ENCODE peak calls at places on chromosome 15, in five cellular contexts. One of them, this sample, is unnamed.
A peak's percentile ranks its signal among the peaks of the same experiment; 100 is the strongest.

GRCh38 chr15:101172421-101173097 is 79.3 kb downstream of the CHSY1 start:
- DNase-seq in bronchial epithelial cell: no peak
- DNase-seq in kidney: no peak
- DNase-seq in heart left ventricle: no peak
- DNase-seq in esophagus squamous epithelium: no peak
- DNase-seq in this sample: no peak

GRCh38 chr15:36407647-36408046 is 171.8 kb upstream of the CDIN1 start:
- DNase-seq in bronchial epithelial cell: no peak
- DNase-seq in kidney: no peak
- DNase-seq in heart left ventricle: no peak
- DNase-seq in esophagus squamous epithelium: no peak
- DNase-seq in this sample: no peak

GRCh38 chr15:39209548-39210211 is 371.2 kb upstream of the THBS1 start:
- DNase-seq in esophagus squamous epithelium: no peak
- DNase-seq in heart left ventricle: no peak
- DNase-seq in bronchial epithelial cell: no peak
- DNase-seq in kidney: no peak
- DNase-seq in this sample: no peak

GRCh38 chr15:99651023-99651807 is 82.0 kb downstream of the LYSMD4 start:
- DNase-seq in kidney: no peak
- DNase-seq in bronchial epithelial cell: peak; percentile 85
- DNase-seq in heart left ventricle: no peak
- DNase-seq in esophagus squamous epithelium: no peak
- DNase-seq in this sample: no peak

GRCh38 chr15:56082263-56082761 is 88.9 kb upstream of the NEDD4 start:
- DNase-seq in esophagus squamous epithelium: no peak
- DNase-seq in heart left ventricle: no peak
- DNase-seq in bronchial epithelial cell: peak; percentile 80
- DNase-seq in kidney: no peak
- DNase-seq in this sample: no peak

GRCh38 chr15:86162172-86162591 is 82.5 kb downstream of the AGBL1 start:
- DNase-seq in esophagus squamous epithelium: no peak
- DNase-seq in kidney: no peak
- DNase-seq in heart left ventricle: no peak
- DNase-seq in bronchial epithelial cell: no peak
- DNase-seq in this sample: no peak

GRCh38 chr15:61715082-61715481 is 345.2 kb downstream of the VPS13C start:
- DNase-seq in bronchial epithelial cell: peak; percentile 3
- DNase-seq in kidney: no peak
- DNase-seq in esophagus squamous epithelium: no peak
- DNase-seq in heart left ventricle: no peak
- DNase-seq in this sample: no peak

GRCh38 chr15:68710536-68710935 is 110.2 kb downstream of the ANP32A start:
- DNase-seq in kidney: no peak
- DNase-seq in esophagus squamous epithelium: no peak
- DNase-seq in heart left ventricle: no peak
- DNase-seq in bronchial epithelial cell: no peak
- DNase-seq in this sample: no peak

GRCh38 chr15:59812889-59813288 is 123.8 kb upstream of the BNIP2 start:
- DNase-seq in kidney: no peak
- DNase-seq in heart left ventricle: no peak
- DNase-seq in esophagus squamous epithelium: no peak
- DNase-seq in bronchial epithelial cell: no peak
- DNase-seq in this sample: no peak

GRCh38 chr15:98177950-98178848 is 217.7 kb downstream of the ARRDC4 start:
- DNase-seq in kidney: no peak
- DNase-seq in heart left ventricle: no peak
- DNase-seq in bronchial epithelial cell: peak; percentile 75
- DNase-seq in esophagus squamous epithelium: no peak
- DNase-seq in this sample: no peak

GRCh38 chr15:84812842-84813241 is 4.3 kb upstream of the ALPK3 start:
- DNase-seq in kidney: no peak
- DNase-seq in esophagus squamous epithelium: no peak
- DNase-seq in heart left ventricle: no peak
- DNase-seq in bronchial epithelial cell: peak; percentile 2
- DNase-seq in this sample: no peak

GRCh38 chr15:98541519-98541918 is 106.8 kb upstream of the IGF1R start:
- DNase-seq in kidney: no peak
- DNase-seq in esophagus squamous epithelium: no peak
- DNase-seq in heart left ventricle: no peak
- DNase-seq in bronchial epithelial cell: no peak
- DNase-seq in this sample: no peak

GRCh38 chr15:77909131-77909940 is 168.2 kb downstream of the TBC1D2B start:
- DNase-seq in esophagus squamous epithelium: no peak
- DNase-seq in bronchial epithelial cell: no peak
- DNase-seq in kidney: no peak
- DNase-seq in heart left ventricle: peak; percentile 51
- DNase-seq in this sample: no peak

GRCh38 chr15:46080018-46080417 is 445.2 kb downstream of the SQOR start:
- DNase-seq in esophagus squamous epithelium: no peak
- DNase-seq in kidney: no peak
- DNase-seq in bronchial epithelial cell: no peak
- DNase-seq in heart left ventricle: peak; percentile 62
- DNase-seq in this sample: no peak

GRCh38 chr15:80202641-80203360 is 49.2 kb downstream of the CTXND1 start:
- DNase-seq in bronchial epithelial cell: peak; percentile 90
- DNase-seq in kidney: no peak
- DNase-seq in heart left ventricle: no peak
- DNase-seq in esophagus squamous epithelium: no peak
- DNase-seq in this sample: no peak

GRCh38 chr15:89101302-89102191 is 13.3 kb downstream of the ABHD2 start:
- DNase-seq in heart left ventricle: peak; percentile 65
- DNase-seq in bronchial epithelial cell: peak; percentile 99
- DNase-seq in kidney: peak; percentile 84
- DNase-seq in esophagus squamous epithelium: no peak
- DNase-seq in this sample: peak; percentile 76

GRCh38 chr15:95298729-95299128 is 1031.8 kb upstream of the NR2F2 start:
- DNase-seq in heart left ventricle: no peak
- DNase-seq in esophagus squamous epithelium: no peak
- DNase-seq in kidney: no peak
- DNase-seq in bronchial epithelial cell: no peak
- DNase-seq in this sample: no peak

GRCh38 chr15:45197512-45197911 is 9.7 kb upstream of the SHF start:
- DNase-seq in esophagus squamous epithelium: no peak
- DNase-seq in heart left ventricle: no peak
- DNase-seq in kidney: no peak
- DNase-seq in bronchial epithelial cell: peak; percentile 80
- DNase-seq in this sample: no peak

GRCh38 chr15:28005004-28005527 is 94.0 kb downstream of the OCA2 start:
- DNase-seq in bronchial epithelial cell: no peak
- DNase-seq in kidney: no peak
- DNase-seq in heart left ventricle: no peak
- DNase-seq in esophagus squamous epithelium: no peak
- DNase-seq in this sample: no peak

GRCh38 chr15:60809375-60809774 is 330.4 kb upstream of the ICE2 start:
- DNase-seq in heart left ventricle: no peak
- DNase-seq in kidney: no peak
- DNase-seq in esophagus squamous epithelium: no peak
- DNase-seq in bronchial epithelial cell: no peak
- DNase-seq in this sample: no peak

GRCh38 chr15:89647191-89647851 is 7.9 kb downstream of the KIF7 start:
- DNase-seq in esophagus squamous epithelium: no peak
- DNase-seq in bronchial epithelial cell: peak; percentile 23
- DNase-seq in heart left ventricle: peak; percentile 90
- DNase-seq in kidney: peak; percentile 87
- DNase-seq in this sample: peak; percentile 84

GRCh38 chr15:80568298-80568697 is 126.8 kb upstream of the ABHD17C start:
- DNase-seq in kidney: no peak
- DNase-seq in bronchial epithelial cell: peak; percentile 78
- DNase-seq in heart left ventricle: no peak
- DNase-seq in esophagus squamous epithelium: no peak
- DNase-seq in this sample: no peak

GRCh38 chr15:99207672-99208071 is 41.7 kb downstream of the TTC23 start:
- DNase-seq in esophagus squamous epithelium: no peak
- DNase-seq in kidney: no peak
- DNase-seq in bronchial epithelial cell: no peak
- DNase-seq in heart left ventricle: no peak
- DNase-seq in this sample: no peak

GRCh38 chr15:80301472-80301871 is 49.5 kb upstream of the CTXND1 start:
- DNase-seq in bronchial epithelial cell: no peak
- DNase-seq in kidney: no peak
- DNase-seq in heart left ventricle: no peak
- DNase-seq in esophagus squamous epithelium: no peak
- DNase-seq in this sample: no peak

GRCh38 chr15:74502301-74502700 is 38.7 kb upstream of the ARID3B start:
- DNase-seq in esophagus squamous epithelium: no peak
- DNase-seq in bronchial epithelial cell: no peak
- DNase-seq in kidney: no peak
- DNase-seq in heart left ventricle: no peak
- DNase-seq in this sample: no peak

GRCh38 chr15:73838795-73839565 is 34.4 kb upstream of the TBC1D21 start:
- DNase-seq in heart left ventricle: peak; percentile 85
- DNase-seq in kidney: peak; percentile 82
- DNase-seq in bronchial epithelial cell: no peak
- DNase-seq in esophagus squamous epithelium: no peak
- DNase-seq in this sample: no peak

GRCh38 chr15:57647071-57647790 is 55.5 kb downstream of the MYZAP start:
- DNase-seq in esophagus squamous epithelium: no peak
- DNase-seq in heart left ventricle: no peak
- DNase-seq in bronchial epithelial cell: no peak
- DNase-seq in kidney: no peak
- DNase-seq in this sample: no peak
- H3K36me3 ChIP-seq in esophagus squamous epithelium: no peaks in the 10 kb centered on the region
- H3K36me3 ChIP-seq in heart left ventricle: no peaks in the 10 kb centered on the region
- H3K36me3 ChIP-seq in bronchial epithelial cell: no peaks in the 10 kb centered on the region
- H3K36me3 ChIP-seq in kidney: no peaks in the 10 kb centered on the region
- H3K36me3 ChIP-seq in this sample: no peaks in the 10 kb centered on the region

DNA sequence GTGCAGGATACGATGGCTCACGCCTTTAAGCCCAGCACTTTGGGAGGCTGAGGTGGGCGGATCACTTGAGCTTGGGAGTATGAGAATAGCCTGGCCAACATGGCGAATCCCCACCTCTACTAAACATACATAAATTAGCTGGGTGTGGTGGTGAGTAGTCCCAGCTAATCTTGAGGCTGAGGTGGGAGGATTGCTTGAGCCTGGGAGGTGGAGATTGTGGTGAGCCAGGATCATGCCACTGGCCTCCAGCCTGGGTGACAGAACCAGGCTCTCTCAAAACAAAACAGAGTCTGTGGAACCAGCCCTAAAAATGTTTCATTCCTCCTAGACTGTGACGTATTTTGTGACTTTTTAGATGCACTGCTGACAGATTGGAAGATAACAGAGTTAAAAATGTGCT is 34.3 kb upstream of the RAD51 start:
- DNase-seq in heart left ventricle: no peak
- DNase-seq in esophagus squamous epithelium: no peak
- DNase-seq in bronchial epithelial cell: no peak
- DNase-seq in kidney: peak; percentile 15
- DNase-seq in this sample: no peak
- H3K36me3 ChIP-seq in heart left ventricle: no peaks in the 10 kb centered on the region
- H3K36me3 ChIP-seq in esophagus squamous epithelium: no peaks in the 10 kb centered on the region
- H3K36me3 ChIP-seq in bronchial epithelial cell: no peaks in the 10 kb centered on the region
- H3K36me3 ChIP-seq in kidney: no peaks in the 10 kb centered on the region
- H3K36me3 ChIP-seq in this sample: no peaks in the 10 kb centered on the region

DNA sequence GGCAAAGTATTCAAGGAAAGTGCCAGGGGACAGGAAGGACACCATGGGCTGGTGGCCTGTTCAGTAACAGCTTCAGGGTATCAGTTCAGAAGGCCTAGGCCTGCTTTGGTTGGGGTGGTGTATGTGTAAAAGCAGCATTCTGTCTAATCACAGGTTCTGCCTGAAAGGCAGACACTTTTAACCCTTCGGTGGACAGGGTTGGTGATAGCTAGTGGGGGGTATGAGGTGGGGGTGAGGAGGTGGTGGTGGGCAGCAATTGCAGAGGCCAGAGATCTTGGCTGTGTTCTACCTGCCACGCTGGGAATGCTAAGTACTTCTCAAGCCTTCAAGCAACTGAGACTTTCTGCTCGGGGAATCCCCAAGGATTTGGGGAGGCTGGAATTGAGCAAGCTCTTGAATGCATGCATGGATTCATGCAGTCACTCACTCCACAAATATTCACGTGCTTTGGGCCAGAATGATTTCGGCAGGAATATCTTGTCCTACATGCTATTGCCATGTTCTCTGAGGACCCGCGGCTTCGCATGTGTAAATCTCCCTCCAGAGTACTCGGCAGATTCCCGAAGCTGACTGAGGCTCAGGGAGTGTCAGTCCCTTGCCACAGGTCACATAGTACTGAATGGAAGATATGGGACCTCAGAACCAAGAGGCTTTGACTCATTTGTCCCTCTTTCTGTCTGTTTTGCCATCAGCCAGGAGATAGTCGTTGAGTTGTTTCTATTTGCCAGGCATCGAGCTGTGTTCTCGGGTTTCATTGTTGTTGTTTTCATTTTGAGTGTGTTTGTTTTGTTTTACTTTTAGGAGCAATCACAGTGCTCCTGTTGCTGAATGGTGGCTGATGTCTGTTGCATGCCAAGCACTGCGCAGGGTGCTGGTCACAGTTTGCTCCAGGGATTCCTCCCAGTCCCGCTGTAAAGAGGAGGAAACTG is 65.5 kb downstream of the SMAD3 start:
- DNase-seq in bronchial epithelial cell: peak; percentile 53
- DNase-seq in esophagus squamous epithelium: no peak
- DNase-seq in kidney: no peak
- DNase-seq in heart left ventricle: no peak
- DNase-seq in this sample: no peak
- H3K36me3 ChIP-seq in bronchial epithelial cell: peaks cover 9% of the 10 kb centered on the region
- H3K36me3 ChIP-seq in esophagus squamous epithelium: no peaks in the 10 kb centered on the region
- H3K36me3 ChIP-seq in kidney: peaks cover 2% of the 10 kb centered on the region
- H3K36me3 ChIP-seq in heart left ventricle: no peaks in the 10 kb centered on the region
- H3K36me3 ChIP-seq in this sample: no peaks in the 10 kb centered on the region

GRCh38 chr15:25094519-25094918 is 139.7 kb downstream of the SNRPN start:
- DNase-seq in kidney: no peak
- DNase-seq in esophagus squamous epithelium: no peak
- DNase-seq in bronchial epithelial cell: no peak
- DNase-seq in heart left ventricle: no peak
- DNase-seq in this sample: no peak

GRCh38 chr15:25095179-25095578 is 140.4 kb downstream of the SNRPN start:
- DNase-seq in heart left ventricle: no peak
- DNase-seq in esophagus squamous epithelium: no peak
- DNase-seq in kidney: no peak
- DNase-seq in bronchial epithelial cell: no peak
- DNase-seq in this sample: no peak

GRCh38 chr15:25092661-25093060 is 137.9 kb downstream of the SNRPN start:
- DNase-seq in esophagus squamous epithelium: no peak
- DNase-seq in kidney: no peak
- DNase-seq in heart left ventricle: no peak
- DNase-seq in bronchial epithelial cell: no peak
- DNase-seq in this sample: no peak

GRCh38 chr15:25094066-25094465 is 139.3 kb downstream of the SNRPN start:
- DNase-seq in kidney: no peak
- DNase-seq in bronchial epithelial cell: no peak
- DNase-seq in heart left ventricle: no peak
- DNase-seq in esophagus squamous epithelium: no peak
- DNase-seq in this sample: no peak

DNA sequence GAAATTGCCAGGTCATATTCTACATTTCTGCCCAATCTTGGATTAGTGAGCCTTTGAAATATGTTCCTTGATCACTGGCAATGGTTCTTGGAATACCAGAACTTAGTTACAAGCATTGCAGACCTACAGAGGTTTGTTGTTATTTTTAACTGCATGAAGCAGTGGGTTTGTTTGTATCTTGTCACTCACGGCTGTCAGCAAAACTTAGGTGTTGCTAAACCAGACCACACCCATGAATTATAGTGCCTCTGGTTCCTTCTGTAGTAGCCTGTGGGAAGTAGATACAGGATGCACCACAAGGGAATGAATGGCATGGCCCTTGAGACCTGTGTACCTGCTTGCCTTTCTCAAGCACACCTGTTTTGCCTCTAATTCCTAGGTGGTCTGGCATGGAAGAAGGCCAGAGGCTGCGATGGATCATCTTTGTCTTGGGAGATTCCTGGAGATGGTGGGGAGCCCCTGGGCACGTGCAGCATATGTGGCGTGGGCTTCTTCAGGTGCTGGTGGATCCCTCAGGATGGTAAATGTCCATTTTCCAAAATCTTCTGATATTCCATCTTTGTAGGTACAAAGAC is 138.8 kb downstream of the SNRPN start:
- DNase-seq in kidney: no peak
- DNase-seq in bronchial epithelial cell: no peak
- DNase-seq in heart left ventricle: no peak
- DNase-seq in esophagus squamous epithelium: no peak
- DNase-seq in this sample: no peak
- H3K36me3 ChIP-seq in kidney: peaks cover 46% of the 10 kb centered on the region
- H3K36me3 ChIP-seq in bronchial epithelial cell: peaks cover 6% of the 10 kb centered on the region
- H3K36me3 ChIP-seq in heart left ventricle: peaks cover 47% of the 10 kb centered on the region
- H3K36me3 ChIP-seq in esophagus squamous epithelium: peaks cover 8% of the 10 kb centered on the region
- H3K36me3 ChIP-seq in this sample: peaks cover 57% of the 10 kb centered on the region

This sample was measured in lower lobe of right lung.